ENCODE peak calls at places on chromosome 6, in nine cellular contexts. One of them, this sample, is unnamed.

GRCh38 chr6:116399287-116399686 is 28.5 kb downstream of the DSE start:
- DNase-seq in aorta: no peak
- DNase-seq in esophagus muscularis mucosa: no peak
- DNase-seq in lower lobe of right lung: no peak
- DNase-seq in AG04450: no peak
- DNase-seq in heart left ventricle: no peak
- DNase-seq in GM23248: no peak
- DNase-seq in PC-3: no peak
- DNase-seq in CD4-positive, CD25-positive, alpha-beta regulatory T cell: no peak
- DNase-seq in this sample: no peak

GRCh38 chr6:84762220-84762940 is 2.0 kb downstream of the TBX18 start:
- DNase-seq in aorta: peak
- DNase-seq in PC-3: no peak
- DNase-seq in heart left ventricle: peak
- DNase-seq in AG04450: no peak
- DNase-seq in CD4-positive, CD25-positive, alpha-beta regulatory T cell: no peak
- DNase-seq in GM23248: peak
- DNase-seq in esophagus muscularis mucosa: no peak
- DNase-seq in lower lobe of right lung: no peak
- DNase-seq in this sample: no peak

GRCh38 chr6:153167026-153167891 is 36.2 kb upstream of the RGS17 start:
- DNase-seq in GM23248: peak
- DNase-seq in esophagus muscularis mucosa: no peak
- DNase-seq in CD4-positive, CD25-positive, alpha-beta regulatory T cell: no peak
- DNase-seq in heart left ventricle: no peak
- DNase-seq in PC-3: peak
- DNase-seq in lower lobe of right lung: no peak
- DNase-seq in aorta: no peak
- DNase-seq in AG04450: peak
- DNase-seq in this sample: peak

GRCh38 chr6:139847322-139847797 is 472.9 kb upstream of the CITED2 start:
- DNase-seq in CD4-positive, CD25-positive, alpha-beta regulatory T cell: no peak
- DNase-seq in GM23248: peak
- DNase-seq in esophagus muscularis mucosa: no peak
- DNase-seq in AG04450: no peak
- DNase-seq in lower lobe of right lung: no peak
- DNase-seq in heart left ventricle: no peak
- DNase-seq in PC-3: no peak
- DNase-seq in aorta: no peak
- DNase-seq in this sample: no peak

GRCh38 chr6:148892247-148892646 is 145.4 kb downstream of the UST start:
- DNase-seq in heart left ventricle: no peak
- DNase-seq in CD4-positive, CD25-positive, alpha-beta regulatory T cell: no peak
- DNase-seq in AG04450: no peak
- DNase-seq in lower lobe of right lung: no peak
- DNase-seq in GM23248: peak
- DNase-seq in esophagus muscularis mucosa: no peak
- DNase-seq in aorta: no peak
- DNase-seq in PC-3: no peak
- DNase-seq in this sample: no peak

GRCh38 chr6:162777091-162777490 is 49.3 kb downstream of the PACRG start:
- DNase-seq in esophagus muscularis mucosa: no peak
- DNase-seq in CD4-positive, CD25-positive, alpha-beta regulatory T cell: no peak
- DNase-seq in heart left ventricle: no peak
- DNase-seq in lower lobe of right lung: no peak
- DNase-seq in PC-3: no peak
- DNase-seq in aorta: no peak
- DNase-seq in AG04450: no peak
- DNase-seq in GM23248: no peak
- DNase-seq in this sample: no peak

GRCh38 chr6:76634695-76635094 is 562.2 kb upstream of the IMPG1 start:
- DNase-seq in heart left ventricle: no peak
- DNase-seq in CD4-positive, CD25-positive, alpha-beta regulatory T cell: no peak
- DNase-seq in AG04450: no peak
- DNase-seq in esophagus muscularis mucosa: no peak
- DNase-seq in lower lobe of right lung: no peak
- DNase-seq in PC-3: no peak
- DNase-seq in aorta: no peak
- DNase-seq in GM23248: no peak
- DNase-seq in this sample: no peak

GRCh38 chr6:151391471-151392428 is at the start of gene ZBTB2:
- DNase-seq in lower lobe of right lung: peak
- DNase-seq in heart left ventricle: peak
- DNase-seq in PC-3: peak
- DNase-seq in GM23248: peak
- DNase-seq in AG04450: peak
- DNase-seq in CD4-positive, CD25-positive, alpha-beta regulatory T cell: peak
- DNase-seq in aorta: peak
- DNase-seq in esophagus muscularis mucosa: no peak
- DNase-seq in this sample: no peak

GRCh38 chr6:1592852-1593251 is 16.9 kb upstream of the FOXC1 start:
- DNase-seq in esophagus muscularis mucosa: no peak
- DNase-seq in CD4-positive, CD25-positive, alpha-beta regulatory T cell: no peak
- DNase-seq in PC-3: no peak
- DNase-seq in heart left ventricle: no peak
- DNase-seq in AG04450: no peak
- DNase-seq in lower lobe of right lung: no peak
- DNase-seq in GM23248: no peak
- DNase-seq in aorta: no peak
- DNase-seq in this sample: no peak

GRCh38 chr6:28807682-28808280 is 116.0 kb downstream of the TRIM27 start:
- DNase-seq in PC-3: peak
- DNase-seq in esophagus muscularis mucosa: no peak
- DNase-seq in lower lobe of right lung: no peak
- DNase-seq in CD4-positive, CD25-positive, alpha-beta regulatory T cell: no peak
- DNase-seq in GM23248: peak
- DNase-seq in aorta: no peak
- DNase-seq in AG04450: no peak
- DNase-seq in heart left ventricle: no peak
- DNase-seq in this sample: peak

DNA sequence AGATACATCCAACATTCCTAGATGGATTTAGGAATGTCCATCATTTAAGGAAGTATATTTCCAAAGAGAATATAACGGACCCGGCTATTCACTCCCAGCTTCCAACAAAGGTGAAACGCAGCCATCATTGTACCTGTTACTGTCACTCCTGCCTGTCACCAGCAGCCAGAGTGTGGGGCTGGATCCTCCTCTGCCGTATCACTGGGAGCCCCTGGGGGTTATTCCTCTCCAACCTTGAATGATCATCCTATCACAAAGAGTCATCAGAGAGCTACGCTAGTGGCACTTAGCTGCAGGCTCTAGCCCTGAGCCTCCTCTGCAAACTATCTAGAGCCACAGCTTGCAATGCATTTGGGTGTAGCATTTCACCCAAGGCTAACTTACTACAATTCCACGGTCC is 73.6 kb upstream of the NHSL1 start:
- DNase-seq in heart left ventricle: no peak
- DNase-seq in esophagus muscularis mucosa: no peak
- DNase-seq in CD4-positive, CD25-positive, alpha-beta regulatory T cell: no peak
- DNase-seq in PC-3: no peak
- DNase-seq in GM23248: no peak
- DNase-seq in lower lobe of right lung: no peak
- DNase-seq in aorta: no peak
- DNase-seq in AG04450: no peak
- DNase-seq in this sample: no peak
- H3K27ac ChIP-seq in heart left ventricle: no peak
- H3K27ac ChIP-seq in esophagus muscularis mucosa: peak
- H3K27ac ChIP-seq in CD4-positive, CD25-positive, alpha-beta regulatory T cell: no peak
- H3K27ac ChIP-seq in PC-3: no peak
- H3K27ac ChIP-seq in GM23248: no peak
- H3K27ac ChIP-seq in lower lobe of right lung: no peak
- H3K27ac ChIP-seq in aorta: no peak
- H3K27ac ChIP-seq in AG04450: no peak
- H3K27ac ChIP-seq in this sample: no peak

DNA sequence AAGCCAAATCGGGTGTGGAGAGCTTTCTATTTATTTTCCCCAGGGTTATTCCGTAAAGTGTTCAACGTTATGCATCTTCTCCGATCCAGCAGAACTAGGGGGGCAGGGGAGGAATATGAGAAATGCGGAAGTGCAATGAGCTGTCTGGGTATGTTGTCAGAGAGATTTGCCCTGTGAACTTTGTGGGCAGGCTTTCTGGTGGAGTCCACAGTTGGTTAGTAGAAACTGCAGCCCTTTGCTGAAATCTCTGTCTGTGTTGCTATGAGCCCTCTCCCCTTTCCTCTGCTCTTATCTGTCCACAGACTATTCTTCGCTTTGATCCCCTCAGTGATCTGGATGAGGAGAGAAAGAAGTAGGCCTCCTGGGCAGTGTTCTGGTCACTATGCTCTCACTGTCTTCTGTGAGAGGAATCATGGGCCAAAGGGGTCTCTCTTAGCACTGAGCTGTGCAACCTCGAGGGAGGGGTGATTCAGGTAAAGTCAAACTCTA is 158.9 kb upstream of the FUT9 start:
- DNase-seq in aorta: no peak
- DNase-seq in lower lobe of right lung: no peak
- DNase-seq in PC-3: no peak
- DNase-seq in heart left ventricle: no peak
- DNase-seq in GM23248: no peak
- DNase-seq in esophagus muscularis mucosa: no peak
- DNase-seq in CD4-positive, CD25-positive, alpha-beta regulatory T cell: no peak
- DNase-seq in AG04450: no peak
- DNase-seq in this sample: no peak
- H3K27ac ChIP-seq in aorta: no peak
- H3K27ac ChIP-seq in lower lobe of right lung: no peak
- H3K27ac ChIP-seq in PC-3: no peak
- H3K27ac ChIP-seq in heart left ventricle: no peak
- H3K27ac ChIP-seq in GM23248: no peak
- H3K27ac ChIP-seq in esophagus muscularis mucosa: no peak
- H3K27ac ChIP-seq in CD4-positive, CD25-positive, alpha-beta regulatory T cell: no peak
- H3K27ac ChIP-seq in AG04450: no peak
- H3K27ac ChIP-seq in this sample: no peak

DNA sequence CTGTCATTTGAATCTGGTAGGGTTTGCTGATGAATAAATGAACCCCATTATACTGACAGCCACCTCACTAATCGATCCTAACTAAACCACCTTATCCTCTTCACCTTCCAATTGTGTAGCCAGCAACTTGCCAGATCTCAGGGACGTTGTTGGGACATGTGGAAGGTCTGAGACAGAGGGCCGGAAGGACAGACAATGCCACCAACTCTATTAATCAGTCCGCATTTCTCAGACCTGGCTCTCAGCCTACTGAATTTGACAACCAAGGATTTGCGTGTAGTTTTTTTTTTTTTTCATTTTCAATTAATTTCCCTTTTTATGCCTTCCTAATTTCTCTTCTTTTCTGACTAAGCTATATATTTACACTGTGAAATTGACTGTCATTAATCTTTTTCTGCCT is 122.5 kb downstream of the CARMIL1 start:
- DNase-seq in CD4-positive, CD25-positive, alpha-beta regulatory T cell: no peak
- DNase-seq in heart left ventricle: no peak
- DNase-seq in AG04450: no peak
- DNase-seq in PC-3: no peak
- DNase-seq in aorta: no peak
- DNase-seq in lower lobe of right lung: no peak
- DNase-seq in GM23248: no peak
- DNase-seq in esophagus muscularis mucosa: no peak
- DNase-seq in this sample: peak
- H3K27ac ChIP-seq in CD4-positive, CD25-positive, alpha-beta regulatory T cell: no peak
- H3K27ac ChIP-seq in heart left ventricle: no peak
- H3K27ac ChIP-seq in AG04450: no peak
- H3K27ac ChIP-seq in PC-3: no peak
- H3K27ac ChIP-seq in aorta: no peak
- H3K27ac ChIP-seq in lower lobe of right lung: no peak
- H3K27ac ChIP-seq in GM23248: no peak
- H3K27ac ChIP-seq in esophagus muscularis mucosa: no peak
- H3K27ac ChIP-seq in this sample: no peak

DNA sequence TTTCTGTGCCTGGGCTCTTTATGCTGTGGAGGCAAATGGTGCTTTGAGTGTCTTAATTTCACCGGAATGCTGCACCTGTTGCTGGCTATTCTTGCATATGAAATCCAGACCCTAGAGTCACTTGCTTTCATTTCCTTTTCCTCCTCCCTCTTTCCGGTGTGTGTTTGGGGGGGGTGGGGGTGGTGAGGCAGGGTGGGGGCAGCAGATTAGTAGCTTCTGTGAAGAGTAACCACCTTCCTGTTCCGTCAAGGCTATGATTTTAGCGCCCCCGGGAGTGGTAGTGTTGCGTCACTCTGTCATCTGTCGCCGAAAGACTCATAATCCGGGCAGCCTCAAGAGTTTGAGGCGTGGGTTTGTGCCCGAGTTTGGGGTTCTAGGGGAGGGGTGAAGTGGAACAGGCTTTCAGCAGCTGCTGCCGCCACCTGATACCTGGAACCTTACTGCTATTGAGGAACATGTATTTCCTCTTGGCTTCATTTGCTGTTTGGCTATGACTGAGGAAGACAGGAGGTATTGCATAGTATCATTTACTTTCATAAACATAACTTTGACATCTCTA is 49.1 kb downstream of the UTRN start:
- DNase-seq in heart left ventricle: no peak
- DNase-seq in AG04450: no peak
- DNase-seq in GM23248: no peak
- DNase-seq in esophagus muscularis mucosa: peak
- DNase-seq in lower lobe of right lung: peak
- DNase-seq in CD4-positive, CD25-positive, alpha-beta regulatory T cell: peak
- DNase-seq in aorta: no peak
- DNase-seq in PC-3: no peak
- DNase-seq in this sample: no peak
- H3K27ac ChIP-seq in heart left ventricle: peak
- H3K27ac ChIP-seq in AG04450: no peak
- H3K27ac ChIP-seq in GM23248: no peak
- H3K27ac ChIP-seq in esophagus muscularis mucosa: no peak
- H3K27ac ChIP-seq in lower lobe of right lung: peak
- H3K27ac ChIP-seq in CD4-positive, CD25-positive, alpha-beta regulatory T cell: peak
- H3K27ac ChIP-seq in aorta: no peak
- H3K27ac ChIP-seq in PC-3: no peak
- H3K27ac ChIP-seq in this sample: no peak

GRCh38 chr6:141667580-141668309 is 465.0 kb upstream of the GJE1 start:
- DNase-seq in PC-3: no peak
- DNase-seq in AG04450: no peak
- DNase-seq in GM23248: peak
- DNase-seq in esophagus muscularis mucosa: no peak
- DNase-seq in CD4-positive, CD25-positive, alpha-beta regulatory T cell: no peak
- DNase-seq in heart left ventricle: no peak
- DNase-seq in aorta: no peak
- DNase-seq in lower lobe of right lung: no peak
- DNase-seq in this sample: peak
- H3K27ac ChIP-seq in PC-3: no peak
- H3K27ac ChIP-seq in AG04450: no peak
- H3K27ac ChIP-seq in GM23248: no peak
- H3K27ac ChIP-seq in esophagus muscularis mucosa: no peak
- H3K27ac ChIP-seq in CD4-positive, CD25-positive, alpha-beta regulatory T cell: no peak
- H3K27ac ChIP-seq in heart left ventricle: no peak
- H3K27ac ChIP-seq in aorta: no peak
- H3K27ac ChIP-seq in lower lobe of right lung: no peak
- H3K27ac ChIP-seq in this sample: peak

GRCh38 chr6:107409942-107410341 is 49.4 kb downstream of the PDSS2 start:
- DNase-seq in CD4-positive, CD25-positive, alpha-beta regulatory T cell: no peak
- DNase-seq in heart left ventricle: no peak
- DNase-seq in lower lobe of right lung: no peak
- DNase-seq in aorta: no peak
- DNase-seq in AG04450: no peak
- DNase-seq in PC-3: no peak
- DNase-seq in GM23248: no peak
- DNase-seq in esophagus muscularis mucosa: no peak
- DNase-seq in this sample: no peak
- H3K27ac ChIP-seq in CD4-positive, CD25-positive, alpha-beta regulatory T cell: no peak
- H3K27ac ChIP-seq in heart left ventricle: no peak
- H3K27ac ChIP-seq in lower lobe of right lung: no peak
- H3K27ac ChIP-seq in aorta: no peak
- H3K27ac ChIP-seq in AG04450: no peak
- H3K27ac ChIP-seq in PC-3: no peak
- H3K27ac ChIP-seq in GM23248: no peak
- H3K27ac ChIP-seq in esophagus muscularis mucosa: no peak
- H3K27ac ChIP-seq in this sample: no peak